ENCODE peak calls at places on chromosomes 13 and 19, in six cellular contexts. One of them, this sample, is unnamed.

GRCh38 chr13:50149143-50149703 is 134.0 kb downstream of the KCNRG start:
- DNase-seq in A549: no peak
- DNase-seq in HepG2: no peak
- DNase-seq in K562: no peak
- DNase-seq in endothelial cell of umbilical vein: no peak
- DNase-seq in GM12878: no peak
- DNase-seq in this sample: no peak

GRCh38 chr19:36916991-36917390 is 859 bp downstream of the ZNF568 start:
- DNase-seq in A549: no peak
- DNase-seq in HepG2: no peak
- DNase-seq in K562: no peak
- DNase-seq in endothelial cell of umbilical vein: no peak
- DNase-seq in GM12878: no peak
- DNase-seq in this sample: peak; percentile 3

GRCh38 chr19:16359074-16359473 is 34.4 kb downstream of the KLF2 start:
- DNase-seq in A549: no peak
- DNase-seq in HepG2: no peak
- DNase-seq in K562: no peak
- DNase-seq in endothelial cell of umbilical vein: peak; percentile 70
- DNase-seq in GM12878: no peak
- DNase-seq in this sample: no peak

GRCh38 chr13:51349016-51349415 is 9.5 kb downstream of the SERPINE3 start:
- DNase-seq in A549: no peak
- DNase-seq in HepG2: no peak
- DNase-seq in K562: no peak
- DNase-seq in endothelial cell of umbilical vein: no peak
- DNase-seq in GM12878: no peak
- DNase-seq in this sample: no peak

GRCh38 chr13:21324793-21325192 is 134.3 kb downstream of the ZDHHC20 start:
- DNase-seq in A549: no peak
- DNase-seq in HepG2: no peak
- DNase-seq in K562: no peak
- DNase-seq in endothelial cell of umbilical vein: no peak
- DNase-seq in GM12878: no peak
- DNase-seq in this sample: no peak

GRCh38 chr13:27194895-27195764 is 23.5 kb upstream of the USP12 start:
- DNase-seq in A549: peak; percentile 88
- DNase-seq in HepG2: no peak
- DNase-seq in K562: peak; percentile 60
- DNase-seq in endothelial cell of umbilical vein: peak; percentile 97
- DNase-seq in GM12878: no peak
- DNase-seq in this sample: peak; percentile 77

GRCh38 chr13:89550842-89551422 is 1796.6 kb upstream of the MIR17HG start:
- DNase-seq in A549: no peak
- DNase-seq in HepG2: no peak
- DNase-seq in K562: no peak
- DNase-seq in endothelial cell of umbilical vein: peak; percentile 36
- DNase-seq in GM12878: no peak
- DNase-seq in this sample: no peak

GRCh38 chr13:45295536-45295935 is 45.4 kb downstream of the TPT1 start:
- DNase-seq in A549: no peak
- DNase-seq in HepG2: no peak
- DNase-seq in K562: no peak
- DNase-seq in endothelial cell of umbilical vein: peak; percentile 34
- DNase-seq in GM12878: no peak
- DNase-seq in this sample: no peak

GRCh38 chr13:36536546-36536945 is 104.3 kb downstream of the CCNA1 start:
- DNase-seq in A549: no peak
- DNase-seq in HepG2: no peak
- DNase-seq in K562: no peak
- DNase-seq in endothelial cell of umbilical vein: no peak
- DNase-seq in GM12878: no peak
- DNase-seq in this sample: no peak

GRCh38 chr13:49098198-49098597 is 121.9 kb upstream of the MLNR start:
- DNase-seq in A549: no peak
- DNase-seq in HepG2: no peak
- DNase-seq in K562: no peak
- DNase-seq in endothelial cell of umbilical vein: peak; percentile 97
- DNase-seq in GM12878: no peak
- DNase-seq in this sample: peak; percentile 35

GRCh38 chr19:752652-753517 is 2.0 kb downstream of the MISP start:
- DNase-seq in A549: peak; percentile 95
- DNase-seq in HepG2: peak; percentile 92
- DNase-seq in K562: no peak
- DNase-seq in endothelial cell of umbilical vein: no peak
- DNase-seq in GM12878: no peak
- DNase-seq in this sample: peak; percentile 51

GRCh38 chr13:46345400-46345799 is 41.7 kb downstream of the RUBCNL start:
- DNase-seq in A549: no peak
- DNase-seq in HepG2: no peak
- DNase-seq in K562: no peak
- DNase-seq in endothelial cell of umbilical vein: no peak
- DNase-seq in GM12878: no peak
- DNase-seq in this sample: no peak

GRCh38 chr13:23696610-23697009 is 126.4 kb downstream of the TNFRSF19 start:
- DNase-seq in A549: no peak
- DNase-seq in HepG2: no peak
- DNase-seq in K562: no peak
- DNase-seq in endothelial cell of umbilical vein: no peak
- DNase-seq in GM12878: no peak
- DNase-seq in this sample: no peak

GRCh38 chr13:92196566-92197256 is 798.3 kb downstream of the GPC5 start:
- DNase-seq in A549: no peak
- DNase-seq in HepG2: no peak
- DNase-seq in K562: no peak
- DNase-seq in endothelial cell of umbilical vein: no peak
- DNase-seq in GM12878: no peak
- DNase-seq in this sample: no peak

GRCh38 chr13:24168392-24168750 is 7.9 kb downstream of the SPATA13 start:
- DNase-seq in A549: no peak
- DNase-seq in HepG2: no peak
- DNase-seq in K562: no peak
- DNase-seq in endothelial cell of umbilical vein: no peak
- DNase-seq in GM12878: no peak
- DNase-seq in this sample: no peak

GRCh38 chr19:39175564-39175963 is 21.2 kb upstream of the NCCRP1 start:
- DNase-seq in A549: no peak
- DNase-seq in HepG2: no peak
- DNase-seq in K562: no peak
- DNase-seq in endothelial cell of umbilical vein: no peak
- DNase-seq in GM12878: no peak
- DNase-seq in this sample: no peak

GRCh38 chr13:99688776-99689175 is 187.5 kb downstream of the TM9SF2 start:
- DNase-seq in A549: no peak
- DNase-seq in HepG2: no peak
- DNase-seq in K562: no peak
- DNase-seq in endothelial cell of umbilical vein: no peak
- DNase-seq in GM12878: no peak
- DNase-seq in this sample: no peak

GRCh38 chr13:99687728-99688397 is 186.6 kb downstream of the TM9SF2 start:
- DNase-seq in A549: no peak
- DNase-seq in HepG2: no peak
- DNase-seq in K562: no peak
- DNase-seq in endothelial cell of umbilical vein: no peak
- DNase-seq in GM12878: no peak
- DNase-seq in this sample: no peak

GRCh38 chr13:99686157-99686572 is 184.9 kb downstream of the TM9SF2 start:
- DNase-seq in A549: no peak
- DNase-seq in HepG2: peak; percentile 58
- DNase-seq in K562: peak; percentile 76
- DNase-seq in endothelial cell of umbilical vein: no peak
- DNase-seq in GM12878: no peak
- DNase-seq in this sample: no peak

GRCh38 chr13:99689955-99690354 is 188.7 kb downstream of the TM9SF2 start:
- DNase-seq in A549: no peak
- DNase-seq in HepG2: no peak
- DNase-seq in K562: no peak
- DNase-seq in endothelial cell of umbilical vein: no peak
- DNase-seq in GM12878: no peak
- DNase-seq in this sample: no peak

DNA sequence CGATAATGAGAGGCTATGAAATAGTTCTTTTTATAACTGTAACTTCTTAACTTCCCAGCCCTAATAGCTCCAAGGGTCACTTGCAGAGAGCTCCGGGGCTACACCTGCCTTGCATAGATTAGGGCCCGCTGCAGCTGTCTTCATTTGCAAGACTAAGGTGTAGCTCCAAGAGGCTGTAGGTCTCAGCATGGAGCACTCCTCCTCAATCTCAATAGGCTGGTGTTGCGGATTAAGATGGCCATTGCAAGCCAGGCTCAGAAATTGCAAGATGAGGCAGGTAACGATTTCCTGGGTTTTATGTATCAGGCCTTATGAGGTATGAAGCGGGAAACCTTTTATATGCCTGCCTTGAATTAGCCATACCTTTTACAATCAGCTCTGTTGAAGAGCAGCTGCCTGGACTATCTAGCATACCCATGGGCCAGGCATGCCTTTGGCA is 185.7 kb downstream of the TM9SF2 start:
- DNase-seq in A549: no peak
- DNase-seq in HepG2: no peak
- DNase-seq in K562: peak; percentile 21
- DNase-seq in endothelial cell of umbilical vein: no peak
- DNase-seq in GM12878: no peak
- DNase-seq in this sample: no peak
- TF ChIP-seq MYC in A549: no peak
- TF ChIP-seq MYC in HepG2: no peak
- TF ChIP-seq MYC in K562: no peak
- TF ChIP-seq MYC in endothelial cell of umbilical vein: no peak
- TF ChIP-seq MYC in GM12878: no peak
- TF ChIP-seq MYC in this sample: no peak

GRCh38 chr19:8126511-8126910 is 22.9 kb downstream of the FBN3 start:
- DNase-seq in A549: no peak
- DNase-seq in HepG2: no peak
- DNase-seq in K562: no peak
- DNase-seq in endothelial cell of umbilical vein: no peak
- DNase-seq in GM12878: no peak
- DNase-seq in this sample: no peak

GRCh38 chr19:8127311-8127710 is 22.1 kb downstream of the FBN3 start:
- DNase-seq in A549: no peak
- DNase-seq in HepG2: no peak
- DNase-seq in K562: no peak
- DNase-seq in endothelial cell of umbilical vein: no peak
- DNase-seq in GM12878: no peak
- DNase-seq in this sample: no peak

GRCh38 chr19:8128551-8128950 is 20.8 kb downstream of the FBN3 start:
- DNase-seq in A549: no peak
- DNase-seq in HepG2: no peak
- DNase-seq in K562: no peak
- DNase-seq in endothelial cell of umbilical vein: no peak
- DNase-seq in GM12878: no peak
- DNase-seq in this sample: no peak

GRCh38 chr19:8131517-8131916 is 17.9 kb downstream of the FBN3 start:
- DNase-seq in A549: no peak
- DNase-seq in HepG2: no peak
- DNase-seq in K562: no peak
- DNase-seq in endothelial cell of umbilical vein: no peak
- DNase-seq in GM12878: no peak
- DNase-seq in this sample: no peak

DNA sequence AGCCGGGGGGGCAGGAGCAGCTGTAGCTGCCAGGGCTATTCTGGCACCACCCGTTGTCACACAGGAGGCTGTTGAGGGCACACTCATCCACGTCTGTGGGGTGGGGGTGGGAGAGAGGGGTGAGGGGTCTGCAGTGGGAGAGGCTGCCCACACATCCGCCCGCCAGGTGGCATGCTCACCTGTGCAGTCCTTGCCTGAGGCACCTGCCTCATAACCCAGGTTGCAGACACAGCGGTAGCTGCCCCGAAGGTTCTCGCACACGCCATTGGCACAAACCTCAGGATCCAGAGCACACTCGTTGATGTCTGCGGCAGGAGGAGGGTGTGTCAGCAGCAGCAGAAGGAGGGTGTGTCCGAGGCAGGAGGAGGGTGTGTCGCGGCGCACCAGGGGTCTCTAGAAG is 20.3 kb downstream of the FBN3 start:
- DNase-seq in A549: no peak
- DNase-seq in HepG2: no peak
- DNase-seq in K562: no peak
- DNase-seq in endothelial cell of umbilical vein: no peak
- DNase-seq in GM12878: no peak
- DNase-seq in this sample: no peak
- TF ChIP-seq MYC in A549: no peak
- TF ChIP-seq MYC in HepG2: no peak
- TF ChIP-seq MYC in K562: no peak
- TF ChIP-seq MYC in endothelial cell of umbilical vein: no peak
- TF ChIP-seq MYC in GM12878: no peak
- TF ChIP-seq MYC in this sample: no peak

DNA sequence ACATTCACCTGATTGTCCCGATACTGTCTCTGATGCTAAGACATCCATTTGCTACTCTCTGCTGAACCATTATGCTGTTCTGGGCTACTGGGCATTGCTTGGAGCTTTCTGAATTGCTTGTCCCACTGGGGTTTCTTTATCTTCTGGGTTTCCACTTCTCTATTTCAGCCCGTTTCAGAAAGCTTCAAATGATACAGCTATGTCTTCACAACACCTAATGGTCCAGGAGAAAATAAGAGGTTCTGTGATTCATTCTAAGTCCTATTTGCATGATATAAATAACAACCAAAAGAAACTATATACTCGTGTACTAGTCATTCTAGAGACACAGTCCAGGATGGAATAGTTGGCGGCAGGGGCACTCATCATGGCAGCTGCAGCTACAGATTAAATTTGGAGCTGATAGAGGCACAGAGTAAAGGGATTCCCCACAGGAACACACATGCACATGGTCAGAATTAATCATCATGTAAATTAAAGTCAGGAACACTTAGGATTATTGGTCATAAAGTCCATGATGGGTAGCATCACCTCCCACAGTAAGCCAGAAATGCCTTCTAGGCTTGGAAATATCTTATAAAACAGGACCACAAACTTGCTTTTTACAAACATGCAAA is 33.3 kb upstream of the SCEL start:
- DNase-seq in A549: no peak
- DNase-seq in HepG2: no peak
- DNase-seq in K562: no peak
- DNase-seq in endothelial cell of umbilical vein: no peak
- DNase-seq in GM12878: no peak
- DNase-seq in this sample: no peak
- TF ChIP-seq MYC in A549: no peak
- TF ChIP-seq MYC in HepG2: no peak
- TF ChIP-seq MYC in K562: no peak
- TF ChIP-seq MYC in endothelial cell of umbilical vein: no peak
- TF ChIP-seq MYC in GM12878: no peak
- TF ChIP-seq MYC in this sample: no peak

GRCh38 chr13:102214956-102215355 is 186.9 kb downstream of the FGF14 start:
- DNase-seq in A549: no peak
- DNase-seq in HepG2: no peak
- DNase-seq in K562: no peak
- DNase-seq in endothelial cell of umbilical vein: no peak
- DNase-seq in GM12878: no peak
- DNase-seq in this sample: no peak

GRCh38 chr13:102212729-102213128 is 189.1 kb downstream of the FGF14 start:
- DNase-seq in A549: no peak
- DNase-seq in HepG2: no peak
- DNase-seq in K562: no peak
- DNase-seq in endothelial cell of umbilical vein: no peak
- DNase-seq in GM12878: no peak
- DNase-seq in this sample: no peak
- TF ChIP-seq MYC in A549: no peak
- TF ChIP-seq MYC in HepG2: no peak
- TF ChIP-seq MYC in K562: no peak
- TF ChIP-seq MYC in endothelial cell of umbilical vein: no peak
- TF ChIP-seq MYC in GM12878: no peak
- TF ChIP-seq MYC in this sample: no peak

GRCh38 chr13:73336789-73337188 is 278.0 kb downstream of the KLF5 start:
- DNase-seq in A549: no peak
- DNase-seq in HepG2: peak; percentile 19
- DNase-seq in K562: no peak
- DNase-seq in endothelial cell of umbilical vein: no peak
- DNase-seq in GM12878: no peak
- DNase-seq in this sample: no peak
- TF ChIP-seq MYC in A549: no peak
- TF ChIP-seq MYC in HepG2: no peak
- TF ChIP-seq MYC in K562: no peak
- TF ChIP-seq MYC in endothelial cell of umbilical vein: no peak
- TF ChIP-seq MYC in GM12878: no peak
- TF ChIP-seq MYC in this sample: no peak

This sample was measured in NB4.